ENCODE peak calls at places on chromosomes 4 and X, in eight cellular contexts. X is fibroblast of the conjunctiva; Q is choroid plexus epithelial cell; W is tibial nerve; O is cardiac muscle cell; V is activated CD8-positive, alpha-beta memory T cell treated with anti-CD3 and anti-CD28 coated beads for 1 hour; I is NCI-H82; K is pancreas. G is an unnamed sample.

GRCh38 chrX:43618376-43619205 is 37.5 kb upstream of the MAOA start:
- DNase-seq in W (no peak), Q (no peak), K (no peak), O (no peak), X (no peak), I (no peak), V (no peak), G (no peak)

GRCh38 chr4:168541608-168541953 is 44.7 kb downstream of the PALLD start:
- DNase-seq in W (no peak), O (no peak), Q (peak; percentile 55), X (no peak), I (no peak), V (no peak), K (no peak), G (peak; percentile 48)

GRCh38 chrX:87392369-87392768 is 125.2 kb upstream of the KLHL4 start:
- DNase-seq in O (no peak), I (no peak), Q (no peak), V (no peak), K (no peak), X (no peak), W (no peak), G (no peak)

GRCh38 chr4:144872508-144873293 is 225.3 kb downstream of the ANAPC10 start:
- DNase-seq in X (no peak), I (no peak), W (peak; percentile 20), K (no peak), V (no peak), O (no peak), Q (peak; percentile 31), G (peak; percentile 24)

GRCh38 chr4:43776371-43776770 is 672.2 kb downstream of the KCTD8 start:
- DNase-seq in K (no peak), W (no peak), I (peak; percentile 1), V (no peak), Q (peak; percentile 17), O (no peak), X (no peak), G (no peak)

GRCh38 chrX:97842468-97843199 is 958.9 kb downstream of the RPA4 start:
- DNase-seq in I (no peak), V (no peak), K (peak; percentile 58), O (no peak), W (no peak), Q (no peak), X (no peak), G (no peak)

GRCh38 chrX:63744850-63745249 is 40.2 kb downstream of the ARHGEF9 start:
- DNase-seq in O (no peak), W (no peak), I (peak; percentile 31), V (no peak), X (no peak), Q (no peak), K (peak; percentile 21), G (no peak)

GRCh38 chrX:112636288-112636687 is 43.5 kb downstream of the LHFPL1 start:
- DNase-seq in W (no peak), O (no peak), X (no peak), V (no peak), Q (peak; percentile 19), K (no peak), I (no peak), G (peak; percentile 28)

GRCh38 chr4:128068927-128069326 is 7.8 kb downstream of the LARP1B start:
- DNase-seq in Q (peak; percentile 74), K (no peak), I (peak; percentile 40), W (no peak), O (no peak), X (no peak), V (no peak), G (peak; percentile 22)

GRCh38 chr4:121165206-121165605 is 1.1 kb upstream of the TNIP3 start:
- DNase-seq in X (no peak), I (no peak), V (no peak), Q (no peak), K (no peak), O (no peak), W (no peak), G (no peak)

G was measured in astrocyte of the hippocampus.